ENCODE peak calls at places on chromosomes 6 and 20, in ten cellular contexts. One of them, this sample, is unnamed.

GRCh38 chr6:139135578-139136545 is 982 bp downstream of the HECA start:
- DNase-seq in stomach: peak; percentile 72
- DNase-seq in esophagus squamous epithelium: no peak
- DNase-seq in adrenal gland: peak; percentile 65
- DNase-seq in hepatocyte: peak; percentile 76
- DNase-seq in HCT116: no peak
- DNase-seq in K562: peak; percentile 60
- DNase-seq in CD8-positive, alpha-beta T cell: peak; percentile 62
- DNase-seq in SJCRH30: peak; percentile 43
- DNase-seq in astrocyte: no peak
- DNase-seq in this sample: peak; percentile 29

GRCh38 chr20:11467436-11467835 is 450.3 kb upstream of the BTBD3 start:
- DNase-seq in stomach: no peak
- DNase-seq in esophagus squamous epithelium: no peak
- DNase-seq in adrenal gland: no peak
- DNase-seq in hepatocyte: no peak
- DNase-seq in HCT116: no peak
- DNase-seq in K562: no peak
- DNase-seq in CD8-positive, alpha-beta T cell: no peak
- DNase-seq in SJCRH30: no peak
- DNase-seq in astrocyte: peak; percentile 24
- DNase-seq in this sample: no peak

GRCh38 chr6:143514996-143515760 is 3.7 kb upstream of the FUCA2 start:
- DNase-seq in stomach: peak; percentile 73
- DNase-seq in esophagus squamous epithelium: no peak
- DNase-seq in adrenal gland: peak; percentile 80
- DNase-seq in hepatocyte: no peak
- DNase-seq in HCT116: no peak
- DNase-seq in K562: no peak
- DNase-seq in CD8-positive, alpha-beta T cell: no peak
- DNase-seq in SJCRH30: peak; percentile 6
- DNase-seq in astrocyte: peak; percentile 35
- DNase-seq in this sample: peak; percentile 63

GRCh38 chr20:39607124-39607523 is 645.0 kb downstream of the DHX35 start:
- DNase-seq in stomach: no peak
- DNase-seq in esophagus squamous epithelium: no peak
- DNase-seq in adrenal gland: no peak
- DNase-seq in hepatocyte: no peak
- DNase-seq in HCT116: no peak
- DNase-seq in K562: no peak
- DNase-seq in CD8-positive, alpha-beta T cell: no peak
- DNase-seq in SJCRH30: peak; percentile 9
- DNase-seq in astrocyte: peak; percentile 57
- DNase-seq in this sample: no peak

GRCh38 chr6:155850408-155850841 is 394.8 kb upstream of the NOX3 start:
- DNase-seq in stomach: no peak
- DNase-seq in esophagus squamous epithelium: no peak
- DNase-seq in adrenal gland: no peak
- DNase-seq in hepatocyte: no peak
- DNase-seq in HCT116: peak; percentile 74
- DNase-seq in K562: no peak
- DNase-seq in CD8-positive, alpha-beta T cell: no peak
- DNase-seq in SJCRH30: no peak
- DNase-seq in astrocyte: peak; percentile 71
- DNase-seq in this sample: peak; percentile 12

GRCh38 chr6:157148391-157149323 is 174.7 kb downstream of the TMEM242 start:
- DNase-seq in stomach: peak; percentile 32
- DNase-seq in esophagus squamous epithelium: no peak
- DNase-seq in adrenal gland: peak; percentile 67
- DNase-seq in hepatocyte: no peak
- DNase-seq in HCT116: peak; percentile 75
- DNase-seq in K562: no peak
- DNase-seq in CD8-positive, alpha-beta T cell: no peak
- DNase-seq in SJCRH30: peak; percentile 84
- DNase-seq in astrocyte: peak; percentile 97
- DNase-seq in this sample: no peak

GRCh38 chr6:33885121-33886057 is 81.6 kb upstream of the MLN start:
- DNase-seq in stomach: no peak
- DNase-seq in esophagus squamous epithelium: no peak
- DNase-seq in adrenal gland: no peak
- DNase-seq in hepatocyte: peak; percentile 15
- DNase-seq in HCT116: peak; percentile 59
- DNase-seq in K562: no peak
- DNase-seq in CD8-positive, alpha-beta T cell: no peak
- DNase-seq in SJCRH30: no peak
- DNase-seq in astrocyte: peak; percentile 14
- DNase-seq in this sample: peak; percentile 30

GRCh38 chr6:131900231-131900630 is 50.9 kb downstream of the CCN2 start:
- DNase-seq in stomach: no peak
- DNase-seq in esophagus squamous epithelium: no peak
- DNase-seq in adrenal gland: no peak
- DNase-seq in hepatocyte: no peak
- DNase-seq in HCT116: no peak
- DNase-seq in K562: no peak
- DNase-seq in CD8-positive, alpha-beta T cell: no peak
- DNase-seq in SJCRH30: no peak
- DNase-seq in astrocyte: no peak
- DNase-seq in this sample: no peak

GRCh38 chr6:70415247-70415646 is 1.9 kb downstream of the FAM135A start:
- DNase-seq in stomach: no peak
- DNase-seq in esophagus squamous epithelium: no peak
- DNase-seq in adrenal gland: no peak
- DNase-seq in hepatocyte: no peak
- DNase-seq in HCT116: no peak
- DNase-seq in K562: no peak
- DNase-seq in CD8-positive, alpha-beta T cell: no peak
- DNase-seq in SJCRH30: no peak
- DNase-seq in astrocyte: no peak
- DNase-seq in this sample: no peak

GRCh38 chr6:52550014-52550575 is 26.8 kb downstream of the TRAM2 start:
- DNase-seq in stomach: no peak
- DNase-seq in esophagus squamous epithelium: no peak
- DNase-seq in adrenal gland: no peak
- DNase-seq in hepatocyte: peak; percentile 32
- DNase-seq in HCT116: no peak
- DNase-seq in K562: no peak
- DNase-seq in CD8-positive, alpha-beta T cell: no peak
- DNase-seq in SJCRH30: peak; percentile 33
- DNase-seq in astrocyte: peak; percentile 70
- DNase-seq in this sample: peak; percentile 40

GRCh38 chr6:163120223-163120622 is 294.3 kb upstream of the QKI start:
- DNase-seq in stomach: no peak
- DNase-seq in esophagus squamous epithelium: no peak
- DNase-seq in adrenal gland: no peak
- DNase-seq in hepatocyte: no peak
- DNase-seq in HCT116: no peak
- DNase-seq in K562: no peak
- DNase-seq in CD8-positive, alpha-beta T cell: no peak
- DNase-seq in SJCRH30: no peak
- DNase-seq in astrocyte: no peak
- DNase-seq in this sample: no peak

GRCh38 chr6:136404627-136405310 is 115.1 kb upstream of the BCLAF1 start:
- DNase-seq in stomach: no peak
- DNase-seq in esophagus squamous epithelium: no peak
- DNase-seq in adrenal gland: no peak
- DNase-seq in hepatocyte: no peak
- DNase-seq in HCT116: no peak
- DNase-seq in K562: no peak
- DNase-seq in CD8-positive, alpha-beta T cell: no peak
- DNase-seq in SJCRH30: no peak
- DNase-seq in astrocyte: no peak
- DNase-seq in this sample: no peak

GRCh38 chr6:170286246-170286933 is 4.5 kb downstream of the DLL1 start:
- DNase-seq in stomach: peak; percentile 56
- DNase-seq in esophagus squamous epithelium: no peak
- DNase-seq in adrenal gland: no peak
- DNase-seq in hepatocyte: peak; percentile 66
- DNase-seq in HCT116: no peak
- DNase-seq in K562: peak; percentile 76
- DNase-seq in CD8-positive, alpha-beta T cell: no peak
- DNase-seq in SJCRH30: peak; percentile 97
- DNase-seq in astrocyte: peak; percentile 18
- DNase-seq in this sample: peak; percentile 87

DNA sequence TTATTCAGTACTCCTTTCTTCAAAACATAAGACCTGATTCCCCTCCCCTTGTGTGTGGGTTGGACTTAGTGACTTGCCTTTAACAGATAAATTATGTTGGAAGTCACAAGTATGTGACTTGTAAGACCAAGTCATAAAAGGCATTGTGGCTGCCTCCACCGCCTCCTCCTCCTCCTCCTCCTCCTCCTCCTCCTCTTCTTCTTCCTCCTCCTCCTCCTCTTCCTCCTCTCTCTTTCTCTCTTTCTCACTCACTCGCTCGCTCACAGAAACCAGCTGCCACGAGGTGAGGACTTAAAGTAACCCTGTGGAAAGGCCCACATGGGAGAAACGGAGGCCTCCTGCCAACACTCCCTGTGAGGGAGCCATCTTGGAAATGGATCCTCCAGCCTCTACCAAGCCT is 64.0 kb downstream of the NCR2 start:
- DNase-seq in stomach: no peak
- DNase-seq in esophagus squamous epithelium: no peak
- DNase-seq in adrenal gland: no peak
- DNase-seq in hepatocyte: no peak
- DNase-seq in HCT116: no peak
- DNase-seq in K562: no peak
- DNase-seq in CD8-positive, alpha-beta T cell: no peak
- DNase-seq in SJCRH30: no peak
- DNase-seq in astrocyte: no peak
- DNase-seq in this sample: no peak
- H3K27me3 ChIP-seq in stomach: no peaks in the 10 kb centered on the region
- H3K27me3 ChIP-seq in esophagus squamous epithelium: peaks cover 78% of the 10 kb centered on the region
- H3K27me3 ChIP-seq in adrenal gland: peaks cover 1% of the 10 kb centered on the region
- H3K27me3 ChIP-seq in hepatocyte: peaks cover 14% of the 10 kb centered on the region
- H3K27me3 ChIP-seq in HCT116: no peaks in the 10 kb centered on the region
- H3K27me3 ChIP-seq in K562: peaks cover 2% of the 10 kb centered on the region
- H3K27me3 ChIP-seq in CD8-positive, alpha-beta T cell: no peaks in the 10 kb centered on the region
- H3K27me3 ChIP-seq in SJCRH30: no peaks in the 10 kb centered on the region
- H3K27me3 ChIP-seq in astrocyte: peaks cover 51% of the 10 kb centered on the region
- H3K27me3 ChIP-seq in this sample: peaks cover 17% of the 10 kb centered on the region

GRCh38 chr20:14333734-14334133 is 3.7 kb downstream of the FLRT3 start:
- DNase-seq in stomach: no peak
- DNase-seq in esophagus squamous epithelium: no peak
- DNase-seq in adrenal gland: no peak
- DNase-seq in hepatocyte: no peak
- DNase-seq in HCT116: no peak
- DNase-seq in K562: no peak
- DNase-seq in CD8-positive, alpha-beta T cell: no peak
- DNase-seq in SJCRH30: no peak
- DNase-seq in astrocyte: no peak
- DNase-seq in this sample: no peak

GRCh38 chr20:14332796-14333345 is 4.5 kb downstream of the FLRT3 start:
- DNase-seq in stomach: no peak
- DNase-seq in esophagus squamous epithelium: no peak
- DNase-seq in adrenal gland: no peak
- DNase-seq in hepatocyte: peak; percentile 11
- DNase-seq in HCT116: no peak
- DNase-seq in K562: no peak
- DNase-seq in CD8-positive, alpha-beta T cell: no peak
- DNase-seq in SJCRH30: no peak
- DNase-seq in astrocyte: no peak
- DNase-seq in this sample: no peak

GRCh38 chr20:14335122-14335521 is 2.3 kb downstream of the FLRT3 start:
- DNase-seq in stomach: no peak
- DNase-seq in esophagus squamous epithelium: no peak
- DNase-seq in adrenal gland: no peak
- DNase-seq in hepatocyte: no peak
- DNase-seq in HCT116: no peak
- DNase-seq in K562: no peak
- DNase-seq in CD8-positive, alpha-beta T cell: no peak
- DNase-seq in SJCRH30: peak; percentile 12
- DNase-seq in astrocyte: no peak
- DNase-seq in this sample: no peak

GRCh38 chr20:14336667-14337066 is 745 bp downstream of the FLRT3 start:
- DNase-seq in stomach: no peak
- DNase-seq in esophagus squamous epithelium: no peak
- DNase-seq in adrenal gland: no peak
- DNase-seq in hepatocyte: peak; percentile 53
- DNase-seq in HCT116: no peak
- DNase-seq in K562: no peak
- DNase-seq in CD8-positive, alpha-beta T cell: no peak
- DNase-seq in SJCRH30: peak; percentile 61
- DNase-seq in astrocyte: peak; percentile 3
- DNase-seq in this sample: peak; percentile 55

GRCh38 chr20:14334306-14334930 is 3.0 kb downstream of the FLRT3 start:
- DNase-seq in stomach: peak; percentile 47
- DNase-seq in esophagus squamous epithelium: no peak
- DNase-seq in adrenal gland: peak; percentile 25
- DNase-seq in hepatocyte: peak; percentile 86
- DNase-seq in HCT116: no peak
- DNase-seq in K562: no peak
- DNase-seq in CD8-positive, alpha-beta T cell: no peak
- DNase-seq in SJCRH30: peak; percentile 88
- DNase-seq in astrocyte: peak; percentile 18
- DNase-seq in this sample: peak; percentile 30
- H3K27ac ChIP-seq in stomach: peak overlapping the region; percentile 68
- H3K27ac ChIP-seq in esophagus squamous epithelium: no peak overlapping the region
- H3K27ac ChIP-seq in adrenal gland: no peak overlapping the region
- H3K27ac ChIP-seq in hepatocyte: peak overlapping the region; percentile 87
- H3K27ac ChIP-seq in HCT116: no peak overlapping the region
- H3K27ac ChIP-seq in K562: no peak overlapping the region
- H3K27ac ChIP-seq in CD8-positive, alpha-beta T cell: no peak overlapping the region
- H3K27ac ChIP-seq in SJCRH30: no peak overlapping the region
- H3K27ac ChIP-seq in astrocyte: no peak overlapping the region
- H3K27ac ChIP-seq in this sample: no peak overlapping the region

DNA sequence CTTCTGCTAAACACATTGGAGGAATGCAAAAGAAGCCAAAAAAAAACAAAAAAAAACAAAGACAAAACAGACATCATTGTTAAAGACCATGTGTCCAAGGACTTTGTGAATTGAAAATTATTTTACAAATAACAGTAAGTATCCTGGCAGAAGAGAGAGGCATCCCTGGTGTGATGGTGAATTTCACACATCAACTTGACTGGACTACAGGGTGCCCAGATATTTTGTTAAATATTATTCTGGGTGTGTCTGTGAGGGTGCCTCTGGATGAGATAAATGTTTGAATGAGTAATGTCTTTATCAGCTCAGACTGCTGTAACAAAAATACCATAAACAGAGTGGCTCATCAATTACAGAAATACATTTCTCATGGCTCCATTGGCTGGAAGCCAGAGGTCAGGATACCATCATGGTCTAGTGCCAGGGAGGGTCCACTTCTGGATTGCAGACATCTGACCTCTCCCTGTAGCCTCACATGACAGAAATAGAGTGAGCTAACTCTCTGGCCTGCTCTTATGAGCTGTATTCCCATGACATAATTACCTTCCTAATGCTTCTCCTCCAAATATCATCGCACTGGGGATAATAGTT is 12.2 kb upstream of the C6orf118 start:
- DNase-seq in stomach: no peak
- DNase-seq in esophagus squamous epithelium: no peak
- DNase-seq in adrenal gland: no peak
- DNase-seq in hepatocyte: no peak
- DNase-seq in HCT116: no peak
- DNase-seq in K562: no peak
- DNase-seq in CD8-positive, alpha-beta T cell: no peak
- DNase-seq in SJCRH30: no peak
- DNase-seq in astrocyte: no peak
- DNase-seq in this sample: no peak
- H3K9me3 ChIP-seq in stomach: no peaks in the 10 kb centered on the region
- H3K9me3 ChIP-seq in esophagus squamous epithelium: no peaks in the 10 kb centered on the region
- H3K9me3 ChIP-seq in adrenal gland: no peaks in the 10 kb centered on the region
- H3K9me3 ChIP-seq in hepatocyte: no peaks in the 10 kb centered on the region
- H3K9me3 ChIP-seq in HCT116: peaks cover 4% of the 10 kb centered on the region
- H3K9me3 ChIP-seq in K562: peaks cover 3% of the 10 kb centered on the region
- H3K9me3 ChIP-seq in CD8-positive, alpha-beta T cell: peaks cover 7% of the 10 kb centered on the region
- H3K9me3 ChIP-seq in SJCRH30: peaks cover 8% of the 10 kb centered on the region
- H3K9me3 ChIP-seq in astrocyte: no peaks in the 10 kb centered on the region
- H3K9me3 ChIP-seq in this sample: no peaks in the 10 kb centered on the region

GRCh38 chr20:63590218-63591146 is 16.4 kb upstream of the HELZ2 start:
- DNase-seq in stomach: no peak
- DNase-seq in esophagus squamous epithelium: no peak
- DNase-seq in adrenal gland: no peak
- DNase-seq in hepatocyte: no peak
- DNase-seq in HCT116: no peak
- DNase-seq in K562: no peak
- DNase-seq in CD8-positive, alpha-beta T cell: no peak
- DNase-seq in SJCRH30: no peak
- DNase-seq in astrocyte: no peak
- DNase-seq in this sample: no peak
- H3K27me3 ChIP-seq in stomach: no peaks in the 10 kb centered on the region
- H3K27me3 ChIP-seq in esophagus squamous epithelium: no peaks in the 10 kb centered on the region
- H3K27me3 ChIP-seq in adrenal gland: no peaks in the 10 kb centered on the region
- H3K27me3 ChIP-seq in hepatocyte: no peaks in the 10 kb centered on the region
- H3K27me3 ChIP-seq in HCT116: no peaks in the 10 kb centered on the region
- H3K27me3 ChIP-seq in K562: peaks cover 8% of the 10 kb centered on the region
- H3K27me3 ChIP-seq in CD8-positive, alpha-beta T cell: no peaks in the 10 kb centered on the region
- H3K27me3 ChIP-seq in SJCRH30: no peaks in the 10 kb centered on the region
- H3K27me3 ChIP-seq in astrocyte: no peaks in the 10 kb centered on the region
- H3K27me3 ChIP-seq in this sample: no peaks in the 10 kb centered on the region